ENCODE peak calls at places on chromosomes 3 and 15, in five cellular contexts. D, Q, U, H and T are unnamed samples.

GRCh38 chr15:51533672-51534398 is 88.7 kb downstream of the DMXL2 start:
- DNase-seq in D (no peak), Q (no peak), H (no peak), U (no peak), T (no peak)

GRCh38 chr15:92818658-92819311 is 81.3 kb upstream of the CHD2 start:
- DNase-seq in D (no peak), U (no peak), H (no peak), Q (no peak), T (no peak)

GRCh38 chr3:20316238-20316637 is 130.2 kb upstream of the SGO1 start:
- DNase-seq in Q (no peak), U (no peak), D (no peak), H (no peak), T (no peak)

GRCh38 chr15:57887825-57888224 is 177.7 kb downstream of the ALDH1A2 start:
- DNase-seq in H (no peak), D (no peak), Q (no peak), U (no peak), T (no peak)

GRCh38 chr15:96347181-96348111 is 16.9 kb downstream of the NR2F2 start:
- DNase-seq in U (no peak), H (no peak), D (no peak), Q (peak), T (no peak)

GRCh38 chr3:101936419-101937331 is 87.4 kb downstream of the NFKBIZ start:
- DNase-seq in D (peak), Q (no peak), U (no peak), H (peak), T (peak)

GRCh38 chr3:96779810-96780209 is 34.6 kb upstream of the EPHA6 start:
- DNase-seq in H (no peak), U (no peak), D (no peak), Q (no peak), T (no peak)

GRCh38 chr3:133944641-133945441 is 49.2 kb upstream of the RAB6B start:
- DNase-seq in D (no peak), H (no peak), Q (no peak), U (no peak), T (no peak)

GRCh38 chr15:75063338-75063737 is 39.9 kb downstream of the PPCDC start:
- DNase-seq in U (no peak), Q (no peak), D (no peak), H (no peak), T (no peak)

GRCh38 chr3:183988216-183988790 is 29.4 kb downstream of the ABCC5 start:
- DNase-seq in U (no peak), H (no peak), D (no peak), Q (no peak), T (no peak)
- TF ChIP-seq POLR2A in U (no peak), H (no peak), D (no peak), Q (no peak), T (no peak)

DNA sequence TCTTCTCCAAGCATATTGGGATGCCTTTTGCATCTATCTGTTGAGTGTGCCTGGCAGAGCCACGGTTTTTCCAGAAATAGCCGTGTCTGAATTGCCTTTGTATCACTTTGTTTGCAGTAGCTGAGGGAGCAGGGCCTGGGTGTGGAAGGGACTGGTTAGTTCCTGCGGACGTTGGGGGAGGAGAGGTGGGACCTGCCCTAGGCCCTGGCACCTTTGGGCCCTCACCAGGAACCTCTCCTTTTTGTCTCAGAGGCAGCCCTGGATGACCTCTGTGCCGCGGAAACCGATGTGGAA is 18.6 kb downstream of the ATRIP start:
- DNase-seq in U (no peak), Q (no peak), H (no peak), D (no peak), T (no peak)
- TF ChIP-seq POLR2A in U (no peak), Q (no peak), H (no peak), D (no peak), T (no peak)

DNA sequence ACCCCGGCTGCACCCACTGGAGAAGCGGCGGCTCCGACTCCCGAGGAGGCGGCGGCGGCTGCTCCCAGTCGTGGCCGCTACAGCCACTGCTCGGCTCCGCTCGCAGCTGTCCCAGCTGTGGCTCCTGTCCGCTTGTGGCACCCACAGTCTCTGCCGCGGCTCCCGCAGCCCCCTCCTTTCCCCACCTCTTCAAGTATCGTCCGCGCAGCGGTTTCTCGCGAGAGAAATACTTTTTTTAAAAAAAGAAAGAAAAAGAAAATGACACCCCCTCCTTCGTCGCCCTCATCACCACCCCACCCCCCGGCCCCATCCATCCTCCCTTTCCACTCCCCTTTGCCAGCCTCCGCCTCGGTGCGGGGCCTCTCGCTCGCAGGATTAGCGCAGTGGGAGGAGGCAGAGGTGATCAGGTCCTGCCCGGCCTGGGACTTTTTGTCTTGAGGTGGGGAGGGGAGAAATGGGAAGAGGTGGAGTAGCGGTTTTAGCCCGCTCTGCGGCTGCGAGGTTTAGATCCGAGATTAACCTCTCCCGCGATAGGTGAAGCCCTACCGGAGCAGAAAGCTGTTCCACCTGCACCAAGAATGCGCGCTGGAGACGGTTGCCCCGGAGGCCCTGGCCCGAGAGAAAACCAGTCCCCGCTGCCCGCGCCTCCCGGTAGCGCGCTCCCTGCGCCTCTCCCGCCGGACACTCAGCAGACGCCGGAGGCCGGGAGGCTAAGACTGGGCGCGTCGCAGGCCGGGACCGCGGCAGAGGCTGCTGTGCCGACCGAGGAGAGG is at the start of gene FBN1:
- DNase-seq in H (peak), U (peak), Q (peak), D (peak), T (peak)
- TF ChIP-seq POLR2A in H (peak), U (peak), Q (peak), D (peak), T (peak)

GRCh38 chr15:63497642-63498100 is 6.7 kb upstream of the USP3 start:
- DNase-seq in H (no peak), D (no peak), U (no peak), Q (no peak), T (no peak)
- TF ChIP-seq POLR2A in H (no peak), D (no peak), U (no peak), Q (no peak), T (no peak)

DNA sequence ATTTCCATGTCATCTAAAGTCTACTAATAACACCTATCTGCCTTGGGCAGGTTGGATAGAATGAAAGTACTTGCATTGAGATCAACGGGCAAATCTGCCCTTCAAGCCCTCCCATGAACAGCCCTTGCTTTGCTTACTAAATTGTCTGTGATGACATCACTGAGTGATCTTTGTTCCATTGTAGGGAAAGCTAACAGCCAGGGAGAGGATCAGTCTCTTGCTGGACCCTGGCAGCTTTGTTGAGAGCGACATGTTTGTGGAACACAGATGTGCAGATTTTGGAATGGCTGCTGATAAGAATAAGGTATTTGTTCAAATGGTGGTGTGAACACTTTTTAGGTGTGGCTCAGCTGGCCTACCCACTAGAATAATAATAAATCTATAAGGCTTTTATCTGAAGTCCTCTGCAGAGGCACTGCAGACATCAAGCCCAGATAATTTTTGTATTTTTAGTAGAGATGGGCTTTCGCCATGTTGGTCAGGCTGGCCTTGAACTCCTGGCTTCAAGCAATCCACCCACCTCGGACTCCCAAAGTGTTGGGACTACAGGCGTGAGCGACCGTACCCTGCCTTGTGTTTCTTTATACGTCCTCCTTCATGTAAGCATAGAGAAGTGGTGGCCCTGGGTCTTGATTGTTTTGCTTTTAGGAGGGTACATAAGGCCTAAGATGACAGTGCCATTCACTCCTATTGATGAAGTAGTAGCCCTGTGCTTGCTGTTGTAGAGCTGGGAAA is 5.7 kb downstream of the PCCB start:
- DNase-seq in D (no peak), H (no peak), Q (no peak), U (no peak), T (no peak)
- TF ChIP-seq POLR2A in D (no peak), H (no peak), Q (no peak), U (no peak), T (no peak)

DNA sequence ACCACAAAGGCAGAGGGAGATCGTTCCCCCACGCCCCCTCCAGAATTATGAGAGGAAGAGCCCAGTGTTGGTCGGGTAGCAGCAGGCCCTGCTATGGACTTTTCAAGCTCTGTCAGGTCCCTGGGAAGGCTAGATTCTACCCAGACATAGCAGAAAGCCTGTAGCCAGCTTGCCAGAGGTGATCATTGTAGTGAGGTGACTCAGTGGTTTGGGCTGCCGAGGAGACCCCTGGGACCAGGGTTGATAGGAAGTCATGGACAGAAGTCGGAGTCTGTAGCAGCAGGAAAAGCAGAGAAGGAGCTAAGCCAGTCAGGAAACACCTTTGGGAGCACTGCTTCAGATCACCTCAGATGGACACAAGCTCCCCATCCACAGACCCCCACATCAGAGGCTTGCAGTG is 67.7 kb downstream of the CCNL1 start:
- DNase-seq in U (no peak), H (no peak), D (no peak), Q (no peak), T (no peak)
- TF ChIP-seq POLR2A in U (no peak), H (no peak), D (no peak), Q (no peak), T (no peak)

GRCh38 chr3:38164136-38164965 is 986 bp upstream of the OXSR1 start:
- DNase-seq in D (peak), U (no peak), H (no peak), Q (no peak), T (no peak)
- TF ChIP-seq POLR2A in D (no peak), U (peak), H (no peak), Q (peak), T (no peak)

GRCh38 chr3:122183521-122183892 is at the start of gene CASR:
- DNase-seq in D (no peak), H (peak), Q (no peak), U (no peak), T (no peak)
- TF ChIP-seq POLR2A in D (no peak), H (no peak), Q (no peak), U (no peak), T (no peak)

GRCh38 chr3:136237103-136237502 is 13.0 kb upstream of the PCCB start:
- DNase-seq in Q (no peak), H (no peak), D (no peak), U (no peak), T (no peak)

GRCh38 chr3:136237961-136238649 is 12.0 kb upstream of the PCCB start:
- DNase-seq in U (no peak), H (no peak), Q (no peak), D (no peak), T (no peak)

GRCh38 chr3:136235545-136235944 is 14.6 kb upstream of the PCCB start:
- DNase-seq in Q (no peak), U (no peak), D (no peak), H (no peak), T (no peak)

GRCh38 chr3:136239094-136239493 is 11.0 kb upstream of the PCCB start:
- DNase-seq in U (no peak), D (no peak), H (no peak), Q (no peak), T (no peak)

GRCh38 chr3:136236109-136236508 is 14.0 kb upstream of the PCCB start:
- DNase-seq in Q (no peak), H (no peak), D (no peak), U (no peak), T (no peak)
- TF ChIP-seq POLR2A in Q (no peak), H (no peak), D (no peak), U (no peak), T (no peak)